ENCODE peak calls at places on chromosome 1, in nine cellular contexts. M is mesothelial cell of epicardium, S is DND-41, W is neural crest cell, N is upper lobe of right lung, L is HCT116, I is AG04449, R is mammary epithelial cell, B is nephron progenitor cell. V is an unnamed sample.

GRCh38 chr1:114234408-114235119 is 80.9 kb upstream of the SYT6 start:
- DNase-seq in N (no peak), W (no peak), I (no peak), S (no peak), R (no peak), B (no peak), M (no peak), L (no peak), V (peak)

GRCh38 chr1:233482388-233482787 is 131.5 kb upstream of the KCNK1 start:
- DNase-seq in B (no peak), W (no peak), R (no peak), S (no peak), L (no peak), N (no peak), I (no peak), M (no peak), V (no peak)

GRCh38 chr1:94099303-94099702 is 21.6 kb downstream of the ABCA4 start:
- DNase-seq in N (no peak), L (no peak), W (no peak), M (no peak), I (no peak), B (no peak), S (no peak), R (no peak), V (no peak)

GRCh38 chr1:167761400-167761799 is 39.6 kb downstream of the MPZL1 start:
- DNase-seq in L (no peak), N (no peak), W (no peak), M (no peak), R (no peak), I (no peak), S (no peak), B (no peak), V (no peak)

GRCh38 chr1:85027242-85027983 is 20.9 kb downstream of the MCOLN3 start:
- DNase-seq in M (no peak), L (no peak), I (no peak), W (no peak), S (no peak), R (no peak), N (no peak), B (no peak), V (peak)

GRCh38 chr1:9384751-9385245 is 92.1 kb downstream of the SPSB1 start:
- DNase-seq in R (no peak), N (no peak), W (no peak), M (no peak), S (no peak), L (no peak), B (peak), I (no peak), V (no peak)

GRCh38 chr1:212712451-212713303 is 13.0 kb upstream of the BATF3 start:
- DNase-seq in W (no peak), B (no peak), M (no peak), R (peak), S (no peak), N (no peak), L (no peak), I (peak), V (no peak)

GRCh38 chr1:224517171-224517570 is 82.6 kb upstream of the WDR26 start:
- DNase-seq in L (no peak), W (no peak), S (no peak), I (no peak), R (no peak), N (no peak), B (no peak), M (no peak), V (no peak)

GRCh38 chr1:151352001-151352718 is 5.1 kb upstream of the RFX5 start:
- DNase-seq in B (no peak), M (no peak), I (no peak), W (no peak), L (no peak), S (no peak), R (peak), N (no peak), V (no peak)

GRCh38 chr1:17763995-17764394 is 8.9 kb downstream of the ACTL8 start:
- DNase-seq in B (no peak), L (no peak), W (no peak), M (no peak), S (no peak), N (no peak), I (no peak), R (no peak), V (no peak)

GRCh38 chr1:10561497-10561896 is 86.7 kb downstream of the PEX14 start:
- DNase-seq in S (no peak), N (no peak), L (no peak), R (peak), M (no peak), I (no peak), W (no peak), B (no peak), V (no peak)

GRCh38 chr1:107936498-107937481 is 28.2 kb downstream of the VAV3 start:
- DNase-seq in R (peak), S (no peak), M (no peak), N (no peak), I (peak), L (peak), W (no peak), B (no peak), V (no peak)

GRCh38 chr1:227901906-227902640 is 45.7 kb downstream of the WNT9A start:
- DNase-seq in S (peak), M (no peak), N (peak), B (no peak), W (no peak), R (peak), I (no peak), L (peak), V (no peak)

GRCh38 chr1:180208264-180208663 is 21.8 kb upstream of the LHX4 start:
- DNase-seq in M (no peak), L (no peak), S (no peak), W (no peak), R (no peak), I (no peak), N (no peak), B (no peak), V (no peak)

GRCh38 chr1:228302086-228302485 is 94.2 kb downstream of the OBSCN start:
- DNase-seq in R (no peak), I (no peak), S (no peak), B (no peak), L (no peak), N (no peak), W (no peak), M (no peak), V (no peak)

GRCh38 chr1:26827205-26827604 is 717 bp downstream of the ZDHHC18 start:
- DNase-seq in S (no peak), R (no peak), I (no peak), L (no peak), M (no peak), B (no peak), N (no peak), W (no peak), V (no peak)

GRCh38 chr1:29786791-29787732 is 550.7 kb downstream of the PTPRU start:
- DNase-seq in R (no peak), S (no peak), B (no peak), M (peak), L (no peak), N (no peak), W (no peak), I (no peak), V (peak)

GRCh38 chr1:47689894-47690293 is 252.1 kb downstream of the FOXD2 start:
- DNase-seq in B (no peak), M (no peak), I (no peak), N (peak), R (no peak), S (no peak), L (no peak), W (no peak), V (no peak)

GRCh38 chr1:174996474-174996873 is 3.3 kb upstream of the CACYBP start:
- DNase-seq in B (no peak), M (no peak), N (no peak), R (peak), W (no peak), L (no peak), S (no peak), I (no peak), V (no peak)

GRCh38 chr1:78491311-78492071 is 717 bp downstream of the PTGFR start:
- DNase-seq in B (peak), R (peak), I (no peak), W (peak), L (no peak), M (peak), N (peak), S (no peak), V (no peak)

GRCh38 chr1:201883786-201884185 is 4.9 kb upstream of the SHISA4 start:
- DNase-seq in N (no peak), M (no peak), R (peak), W (no peak), S (no peak), I (no peak), B (no peak), L (peak), V (no peak)

GRCh38 chr1:111958075-111958474 is 31.4 kb downstream of the KCND3 start:
- DNase-seq in W (no peak), M (no peak), R (no peak), I (no peak), L (no peak), B (no peak), S (no peak), N (no peak), V (no peak)

GRCh38 chr1:104018922-104019674 is 269.4 kb downstream of the AMY1C start:
- DNase-seq in L (no peak), R (no peak), N (no peak), W (no peak), I (no peak), S (no peak), M (no peak), B (no peak), V (no peak)
- TF ChIP-seq CTCF in L (no peak), R (no peak), N (no peak), W (no peak), I (no peak), S (no peak), M (no peak), B (no peak), V (no peak)

GRCh38 chr1:171644805-171645483 is 7.5 kb downstream of the MYOC start:
- DNase-seq in R (peak), L (peak), I (peak), M (peak), W (peak), S (peak), B (peak), N (no peak), V (peak)
- TF ChIP-seq CTCF in R (peak), L (peak), I (peak), M (peak), W (peak), S (peak), B (peak), N (peak), V (peak)

DNA sequence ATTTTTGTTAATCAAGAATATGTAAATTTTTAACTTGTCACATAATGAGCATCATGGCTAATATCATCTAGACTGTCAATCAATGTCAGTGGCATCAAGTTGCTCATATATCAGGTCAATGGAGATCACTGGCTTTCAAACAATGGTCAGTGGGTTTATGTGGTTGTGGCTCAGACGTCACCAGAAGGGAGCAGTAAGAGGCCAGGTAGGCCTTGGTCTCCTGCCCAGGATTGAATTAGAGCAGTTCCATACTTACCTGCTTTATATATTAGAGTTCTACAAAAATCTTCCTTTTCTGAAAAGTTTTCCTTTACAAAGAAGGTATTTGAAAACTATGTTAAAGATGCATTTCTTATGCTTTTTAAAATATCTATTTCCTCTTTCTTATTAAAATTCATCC is 206.3 kb upstream of the B3GALT2 start:
- DNase-seq in I (no peak), N (no peak), W (no peak), M (no peak), L (no peak), R (no peak), S (no peak), B (no peak), V (no peak)
- TF ChIP-seq CTCF in I (no peak), N (no peak), W (no peak), M (no peak), L (no peak), R (no peak), S (no peak), B (no peak), V (no peak)

GRCh38 chr1:203520315-203520714 is 26.4 kb downstream of the OPTC start:
- DNase-seq in N (no peak), M (no peak), R (no peak), L (no peak), S (no peak), B (no peak), I (no peak), W (no peak), V (no peak)

GRCh38 chr1:203522237-203522636 is 28.3 kb downstream of the OPTC start:
- DNase-seq in N (no peak), L (no peak), M (no peak), R (no peak), I (no peak), W (no peak), B (peak), S (no peak), V (no peak)

GRCh38 chr1:203519896-203520295 is 25.9 kb downstream of the OPTC start:
- DNase-seq in S (no peak), L (no peak), W (no peak), M (no peak), R (no peak), N (no peak), I (no peak), B (no peak), V (no peak)

GRCh38 chr1:203521812-203522211 is 27.9 kb downstream of the OPTC start:
- DNase-seq in W (no peak), R (no peak), N (no peak), M (no peak), I (no peak), L (no peak), S (no peak), B (no peak), V (no peak)

GRCh38 chr1:203521071-203521794 is 27.3 kb downstream of the OPTC start:
- DNase-seq in N (no peak), W (no peak), L (no peak), R (no peak), I (no peak), S (peak), M (no peak), B (no peak), V (no peak)
- TF ChIP-seq CTCF in N (no peak), W (no peak), L (no peak), R (no peak), I (no peak), S (no peak), M (no peak), B (no peak), V (no peak)